ENCODE peak calls at places on chromosomes 2 and 18, in five cellular contexts. J is GM23338; U is ovary; D is activated CD8-positive, alpha-beta T cell treated with anti-CD3 and anti-CD28 coated beads for 36 hours; T is body of pancreas. S is an unnamed sample.

GRCh38 chr18:9827856-9828793 is 57.6 kb upstream of the TXNDC2 start:
- DNase-seq in J (no peak), U (no peak), D (peak), T (no peak), S (no peak)

GRCh38 chr18:26981373-26982082 is 116.0 kb upstream of the AQP4 start:
- DNase-seq in J (no peak), U (no peak), D (no peak), T (no peak), S (no peak)

GRCh38 chr2:207252979-207253640 is 87.4 kb upstream of the KLF7 start:
- DNase-seq in J (peak), U (no peak), D (no peak), T (no peak), S (no peak)

GRCh38 chr2:142872900-142873724 is 4.4 kb upstream of the KYNU start:
- DNase-seq in J (no peak), U (no peak), D (no peak), T (no peak), S (no peak)

GRCh38 chr2:113768770-113769169 is 12.3 kb upstream of the SLC35F5 start:
- DNase-seq in J (no peak), U (no peak), D (no peak), T (no peak), S (no peak)

GRCh38 chr2:162153608-162154224 is 1.7 kb upstream of the GCG start:
- DNase-seq in J (peak), U (no peak), D (peak), T (peak), S (peak)

GRCh38 chr2:6036211-6036610 is 344.0 kb downstream of the SOX11 start:
- DNase-seq in J (no peak), U (no peak), D (no peak), T (no peak), S (no peak)

GRCh38 chr2:152062130-152063091 is 36.4 kb downstream of the CACNB4 start:
- DNase-seq in J (no peak), U (no peak), D (no peak), T (no peak), S (no peak)

GRCh38 chr2:175837046-175837445 is 165.0 kb downstream of the LNPK start:
- DNase-seq in J (no peak), U (no peak), D (no peak), T (no peak), S (no peak)

GRCh38 chr18:31508781-31509180 is 10.8 kb downstream of the DSG2 start:
- DNase-seq in J (no peak), U (no peak), D (no peak), T (no peak), S (no peak)

GRCh38 chr2:228181098-228182019 is at the start of gene SPHKAP:
- DNase-seq in J (peak), U (no peak), D (no peak), T (no peak), S (peak)

GRCh38 chr18:12921178-12921577 is 26.6 kb upstream of the SEH1L start:
- DNase-seq in J (no peak), U (no peak), D (peak), T (no peak), S (peak)

GRCh38 chr18:61946449-61946848 is 53.6 kb upstream of the RNF152 start:
- DNase-seq in J (no peak), U (no peak), D (no peak), T (no peak), S (no peak)

GRCh38 chr2:65602851-65603250 is 170.5 kb upstream of the SPRED2 start:
- DNase-seq in J (no peak), U (no peak), D (no peak), T (no peak), S (no peak)

GRCh38 chr2:229715895-229716507 is 1.6 kb upstream of the DNER start:
- DNase-seq in J (peak), U (no peak), D (peak), T (peak), S (peak)
- TF ChIP-seq CTCF in J (peak), U (no peak), D (peak), T (no peak), S (peak)

DNA sequence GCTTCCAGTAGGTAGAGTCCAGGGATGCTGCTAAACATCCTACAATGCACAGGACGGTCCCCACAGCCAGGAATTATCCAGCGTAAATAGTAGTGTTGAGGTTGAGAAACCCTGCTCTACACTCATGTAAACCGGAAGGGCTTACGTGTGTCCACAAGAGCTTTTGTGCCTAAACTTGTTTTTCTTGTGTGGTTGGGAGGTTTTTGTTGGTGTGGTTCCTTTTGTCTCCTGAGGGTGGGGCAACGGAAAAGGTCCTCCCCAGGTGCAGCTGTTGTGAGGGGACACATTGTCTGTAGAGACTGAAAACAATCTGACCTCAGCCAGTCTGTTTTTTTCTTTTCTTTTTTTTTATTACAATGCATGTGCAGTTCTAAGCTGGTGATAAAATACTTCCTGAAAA is 72.7 kb upstream of the MGAT5 start:
- DNase-seq in J (no peak), U (no peak), D (peak), T (no peak), S (no peak)
- TF ChIP-seq CTCF in J (no peak), U (no peak), D (no peak), T (no peak), S (no peak)

GRCh38 chr2:236120006-236120740 is 48.0 kb downstream of the GBX2 start:
- DNase-seq in J (no peak), U (no peak), D (no peak), T (no peak), S (no peak)
- TF ChIP-seq CTCF in J (no peak), U (no peak), D (no peak), T (no peak), S (no peak)

GRCh38 chr18:49648326-49648725 is 86.5 kb downstream of the LIPG start:
- DNase-seq in J (no peak), U (no peak), D (no peak), T (no peak), S (no peak)

GRCh38 chr18:49647496-49648168 is 85.8 kb downstream of the LIPG start:
- DNase-seq in J (no peak), U (no peak), D (no peak), T (no peak), S (no peak)

GRCh38 chr18:49646864-49647263 is 85.0 kb downstream of the LIPG start:
- DNase-seq in J (no peak), U (no peak), D (no peak), T (no peak), S (no peak)

GRCh38 chr18:49650426-49650891 is 88.6 kb downstream of the LIPG start:
- DNase-seq in J (no peak), U (no peak), D (no peak), T (no peak), S (no peak)

GRCh38 chr18:49648811-49649210 is 87.0 kb downstream of the LIPG start:
- DNase-seq in J (no peak), U (no peak), D (no peak), T (no peak), S (no peak)
- TF ChIP-seq CTCF in J (peak), U (no peak), D (no peak), T (peak), S (no peak)

GRCh38 chr2:9113916-9114315 is 92.7 kb upstream of the ASAP2 start:
- DNase-seq in J (peak), U (no peak), D (no peak), T (no peak), S (no peak)
- TF ChIP-seq CTCF in J (peak), U (no peak), D (no peak), T (no peak), S (no peak)

DNA sequence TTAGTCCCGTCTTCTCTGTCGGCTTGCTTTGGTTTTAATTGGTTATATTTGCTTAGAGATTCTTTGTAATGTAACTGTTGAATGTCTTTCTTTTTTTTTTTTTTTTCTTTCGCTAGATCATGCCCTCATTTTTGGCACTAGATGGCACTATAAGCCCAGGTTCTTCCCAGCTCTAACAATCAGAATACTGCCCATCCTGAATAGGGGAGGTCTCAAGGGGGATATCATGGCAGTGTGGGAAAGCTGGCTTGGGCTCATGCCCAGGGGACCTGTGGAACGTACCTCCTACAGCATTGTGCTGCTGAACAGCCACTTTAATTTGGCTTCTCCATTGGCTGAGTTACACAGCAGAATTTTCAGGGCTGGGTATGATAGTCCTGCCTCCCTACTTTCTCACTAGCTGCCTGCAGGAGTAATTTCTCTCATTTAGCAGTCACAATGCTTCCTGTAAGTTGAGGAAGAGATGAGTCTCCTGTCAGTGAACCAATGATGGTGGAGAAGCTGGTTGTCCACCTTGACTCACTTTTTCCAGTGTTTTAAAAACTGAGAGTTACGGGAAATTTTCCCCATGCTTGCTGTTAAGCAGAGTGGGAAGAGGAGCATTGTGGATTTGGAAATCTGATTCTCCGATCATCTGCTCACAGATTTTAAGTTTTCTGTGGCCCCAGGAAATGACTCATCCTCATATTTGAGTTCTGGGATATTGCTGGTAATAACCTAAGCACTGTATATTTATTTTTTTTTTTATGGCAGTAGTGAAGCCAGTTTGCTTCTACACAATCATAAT is 47.2 kb downstream of the RAD51AP2 start:
- DNase-seq in J (peak), U (no peak), D (peak), T (no peak), S (peak)
- TF ChIP-seq CTCF in J (peak), U (no peak), D (no peak), T (peak), S (peak)

GRCh38 chr2:63078852-63079606 is 28.4 kb downstream of the OTX1 start:
- DNase-seq in J (peak), U (no peak), D (peak), T (no peak), S (peak)
- TF ChIP-seq CTCF in J (peak), U (no peak), D (no peak), T (no peak), S (peak)